ENCODE peak calls at places on chromosomes 3 and 15, in eight cellular contexts. E is psoas muscle, M is ascending aorta, Q is endodermal cell, H is body of pancreas, B is osteoblast, L is uterus, U is cardiac muscle cell. P is an unnamed sample.

GRCh38 chr15:31440754-31441298 is 114.2 kb downstream of the KLF13 start:
- DNase-seq in E (peak; percentile 38), M (no peak), Q (peak; percentile 66), H (peak; percentile 44), B (peak; percentile 83), L (peak; percentile 58), U (peak; percentile 56), P (peak; percentile 73)

GRCh38 chr15:101003706-101004105 is 84.5 kb downstream of the LRRK1 start:
- DNase-seq in E (no peak), M (no peak), Q (peak; percentile 32), H (no peak), B (no peak), L (no peak), U (no peak), P (no peak)

GRCh38 chr3:25460751-25461150 is 32.7 kb downstream of the RARB start:
- DNase-seq in E (no peak), M (no peak), Q (no peak), H (no peak), B (no peak), L (no peak), U (peak; percentile 72), P (no peak)

GRCh38 chr15:40470423-40471104 is at the start of gene CHST14:
- DNase-seq in E (peak; percentile 66), M (no peak), Q (peak; percentile 87), H (peak; percentile 56), B (peak; percentile 98), L (peak; percentile 53), U (peak; percentile 58), P (peak; percentile 95)

GRCh38 chr15:67358812-67359211 is 104.2 kb downstream of the IQCH start:
- DNase-seq in E (no peak), M (no peak), Q (no peak), H (peak; percentile 78), B (no peak), L (no peak), U (no peak), P (no peak)

GRCh38 chr15:63283126-63283525 is 5.7 kb downstream of the APH1B start:
- DNase-seq in E (no peak), M (no peak), Q (no peak), H (no peak), B (no peak), L (no peak), U (no peak), P (no peak)

GRCh38 chr3:125310623-125311076 is 64.5 kb downstream of the ZNF148 start:
- DNase-seq in E (no peak), M (no peak), Q (no peak), H (no peak), B (peak; percentile 49), L (no peak), U (no peak), P (peak; percentile 10)

GRCh38 chr3:39569095-39569494 is 101.6 kb downstream of the MOBP start:
- DNase-seq in E (no peak), M (no peak), Q (no peak), H (no peak), B (no peak), L (no peak), U (no peak), P (no peak)

GRCh38 chr3:138479355-138479964 is 45.0 kb downstream of the ESYT3 start:
- DNase-seq in E (no peak), M (no peak), Q (peak; percentile 88), H (peak; percentile 31), B (no peak), L (no peak), U (peak; percentile 59), P (peak; percentile 76)

GRCh38 chr3:127026661-127027060 is 43.7 kb downstream of the PLXNA1 start:
- DNase-seq in E (no peak), M (no peak), Q (no peak), H (no peak), B (no peak), L (no peak), U (no peak), P (no peak)

GRCh38 chr3:159499031-159499793 is 489.4 kb upstream of the IL12A start:
- DNase-seq in E (no peak), M (no peak), Q (no peak), H (no peak), B (peak; percentile 73), L (no peak), U (no peak), P (no peak)

GRCh38 chr15:22778796-22779195 is 7.6 kb upstream of the NIPA1 start:
- DNase-seq in E (no peak), M (no peak), Q (no peak), H (no peak), B (peak; percentile 11), L (no peak), U (peak; percentile 81), P (no peak)

GRCh38 chr3:45595364-45596154 is 1.0 kb downstream of the LIMD1 start:
- DNase-seq in E (peak; percentile 69), M (no peak), Q (no peak), H (no peak), B (peak; percentile 89), L (no peak), U (no peak), P (peak; percentile 42)

GRCh38 chr15:61205427-61205826 is 23.7 kb downstream of the RORA start:
- DNase-seq in E (no peak), M (no peak), Q (no peak), H (no peak), B (no peak), L (peak; percentile 16), U (peak; percentile 14), P (no peak)

GRCh38 chr3:89787485-89787884 is 680.1 kb downstream of the EPHA3 start:
- DNase-seq in E (no peak), M (no peak), Q (no peak), H (no peak), B (no peak), L (no peak), U (no peak), P (no peak)

GRCh38 chr3:10725846-10726245 is 90.2 kb upstream of the SLC6A11 start:
- DNase-seq in E (no peak), M (no peak), Q (peak; percentile 20), H (no peak), B (no peak), L (no peak), U (no peak), P (no peak)

GRCh38 chr3:193029800-193030199 is 112.1 kb upstream of the MB21D2 start:
- DNase-seq in E (no peak), M (no peak), Q (no peak), H (no peak), B (no peak), L (no peak), U (no peak), P (no peak)

GRCh38 chr3:38117748-38118420 is 19.0 kb downstream of the ACAA1 start:
- DNase-seq in E (peak; percentile 61), M (no peak), Q (peak; percentile 89), H (peak; percentile 71), B (peak; percentile 96), L (peak; percentile 34), U (peak; percentile 69), P (peak; percentile 86)

GRCh38 chr3:20857636-20858035 is 671.6 kb upstream of the SGO1 start:
- DNase-seq in E (no peak), M (no peak), Q (no peak), H (no peak), B (no peak), L (no peak), U (no peak), P (no peak)

GRCh38 chr15:96052572-96053038 is 277.9 kb upstream of the NR2F2 start:
- DNase-seq in E (no peak), M (no peak), Q (peak; percentile 85), H (no peak), B (no peak), L (no peak), U (no peak), P (no peak)

GRCh38 chr3:137760341-137761098 is 3.6 kb upstream of the SOX14 start:
- DNase-seq in E (no peak), M (no peak), Q (peak; percentile 67), H (no peak), B (peak; percentile 36), L (no peak), U (no peak), P (peak; percentile 65)

DNA sequence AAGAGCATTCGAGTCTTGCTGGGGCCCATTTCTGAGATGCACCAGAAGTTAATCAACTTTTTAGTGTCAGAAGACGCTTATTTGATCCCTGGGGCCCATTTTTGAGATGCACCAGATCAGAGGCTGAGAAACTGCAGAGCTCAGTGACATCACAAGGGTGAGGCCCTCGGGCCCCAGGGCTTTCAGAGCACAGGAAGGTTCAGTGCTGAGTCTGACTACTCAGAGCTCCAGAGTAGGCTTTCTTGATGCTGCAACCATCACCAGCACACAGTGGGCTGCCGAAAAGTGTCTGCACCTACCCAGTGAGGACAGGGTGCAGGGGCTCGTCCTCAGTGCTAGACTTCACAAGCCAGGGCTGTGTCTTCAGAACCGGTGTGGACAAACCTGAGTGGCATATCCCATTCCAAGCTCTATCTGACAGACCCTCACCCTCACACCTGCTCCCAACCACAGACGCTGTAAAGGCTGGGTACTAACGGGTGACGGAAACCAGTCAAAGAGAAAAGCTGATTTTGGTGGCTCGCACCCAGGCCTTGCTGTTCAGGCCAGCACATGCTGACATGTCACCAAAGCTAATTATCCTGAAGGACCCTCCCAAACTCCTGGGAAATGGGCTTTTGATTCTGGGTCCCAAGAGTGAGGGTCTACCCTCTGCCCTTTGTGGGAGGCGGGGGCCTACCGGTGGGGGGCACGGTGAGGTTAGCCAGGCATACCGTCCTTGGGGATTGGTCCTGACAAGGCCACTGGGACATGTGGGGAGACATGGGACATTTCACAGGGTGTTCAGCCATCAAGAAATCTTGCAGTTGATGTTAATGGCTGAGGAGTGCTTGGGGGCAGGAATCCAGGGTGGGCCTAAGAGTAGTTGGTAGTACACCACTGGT is 83.0 kb downstream of the PDCD6IP start:
- DNase-seq in E (no peak), M (no peak), Q (no peak), H (no peak), B (no peak), L (no peak), U (no peak), P (no peak)
- H3K4me3 ChIP-seq in E (no peak overlapping the region), M (no peak overlapping the region), Q (no peak overlapping the region), H (no peak overlapping the region), B (no peak overlapping the region), L (no peak overlapping the region), U (no peak overlapping the region), P (no peak overlapping the region)

DNA sequence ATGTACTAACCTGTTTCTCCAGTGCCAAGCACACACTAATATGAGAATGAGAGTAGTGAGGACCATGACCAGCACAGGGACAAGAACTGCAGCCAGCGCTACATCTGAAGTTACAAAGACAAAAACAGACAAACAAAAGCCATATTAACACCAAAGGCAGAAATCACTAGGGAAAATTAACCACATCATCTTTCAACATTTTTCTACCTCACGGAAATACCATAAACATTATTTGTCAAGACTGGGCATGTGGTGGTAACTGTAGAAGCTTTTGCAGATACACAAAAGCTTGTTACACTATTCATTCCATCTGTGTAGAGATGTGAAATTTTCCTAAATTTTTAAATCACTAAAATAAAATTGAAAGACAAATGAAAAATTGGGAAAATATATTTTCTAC is 44.9 kb downstream of the ST3GAL6 start:
- DNase-seq in E (no peak), M (no peak), Q (no peak), H (no peak), B (no peak), L (no peak), U (no peak), P (no peak)
- H3K36me3 ChIP-seq in E (peaks cover 7% of the 10 kb centered on the region), M (peaks cover 23% of the 10 kb centered on the region), Q (peaks cover 74% of the 10 kb centered on the region), H (no peaks in the 10 kb centered on the region), B (peaks cover 79% of the 10 kb centered on the region), L (no peaks in the 10 kb centered on the region), U (peaks cover 38% of the 10 kb centered on the region), P (peaks cover 18% of the 10 kb centered on the region)

GRCh38 chr3:184563569-184563925 is 2.0 kb downstream of the EPHB3 start:
- DNase-seq in E (no peak), M (no peak), Q (peak; percentile 71), H (no peak), B (peak; percentile 86), L (no peak), U (no peak), P (no peak)
- H3K4me3 ChIP-seq in E (no peak overlapping the region), M (no peak overlapping the region), Q (peak overlapping the region; percentile 98), H (no peak overlapping the region), B (no peak overlapping the region), L (peak overlapping the region; percentile 90), U (peak overlapping the region; percentile 98), P (no peak overlapping the region)

GRCh38 chr3:57108684-57109083 is 48.2 kb downstream of the SPATA12 start:
- DNase-seq in E (no peak), M (no peak), Q (no peak), H (no peak), B (no peak), L (no peak), U (no peak), P (no peak)
- H3K36me3 ChIP-seq in E (peaks cover 2% of the 10 kb centered on the region), M (no peaks in the 10 kb centered on the region), Q (peaks cover 70% of the 10 kb centered on the region), H (no peaks in the 10 kb centered on the region), B (no peaks in the 10 kb centered on the region), L (no peaks in the 10 kb centered on the region), U (peaks cover 28% of the 10 kb centered on the region), P (peaks cover 17% of the 10 kb centered on the region)